ENCODE peak calls at places on chromosomes 2 and 18, in four cellular contexts. O is DND-41, F is PC-3, H is endothelial cell of umbilical vein. D is an unnamed sample.

GRCh38 chr18:9237982-9238381 is 96.6 kb upstream of the TWSG1 start:
- DNase-seq in O (no peak), F (no peak), H (no peak), D (no peak)

GRCh38 chr2:172772637-172773036 is 37.0 kb downstream of the RAPGEF4 start:
- DNase-seq in O (no peak), F (peak), H (no peak), D (peak)

GRCh38 chr2:46181306-46181705 is 115.9 kb upstream of the EPAS1 start:
- DNase-seq in O (no peak), F (no peak), H (no peak), D (no peak)

GRCh38 chr2:241412144-241412543 is 56.1 kb downstream of the FARP2 start:
- DNase-seq in O (no peak), F (peak), H (peak), D (peak)

GRCh38 chr2:188965554-188965953 is 8.6 kb upstream of the COL3A1 start:
- DNase-seq in O (no peak), F (no peak), H (no peak), D (no peak)

GRCh38 chr2:219997341-219997851 is 370.0 kb downstream of the SLC4A3 start:
- DNase-seq in O (peak), F (peak), H (no peak), D (peak)

GRCh38 chr18:11995445-11996189 is 14.3 kb downstream of the IMPA2 start:
- DNase-seq in O (peak), F (peak), H (peak), D (peak)

GRCh38 chr2:52294628-52295027 is 1262.7 kb upstream of the NRXN1 start:
- DNase-seq in O (no peak), F (no peak), H (no peak), D (no peak)

GRCh38 chr2:25251461-25252273 is 83.3 kb upstream of the POMC start:
- DNase-seq in O (peak), F (peak), H (peak), D (peak)

GRCh38 chr2:134320930-134321329 is 67.1 kb downstream of the MGAT5 start:
- DNase-seq in O (no peak), F (no peak), H (no peak), D (no peak)

GRCh38 chr2:109215866-109216265 is 86.9 kb downstream of the SH3RF3 start:
- DNase-seq in O (no peak), F (no peak), H (no peak), D (no peak)

GRCh38 chr18:59402432-59403090 is 43.5 kb upstream of the LMAN1 start:
- DNase-seq in O (peak), F (peak), H (peak), D (peak)

GRCh38 chr2:133641497-133641896 is 73.2 kb upstream of the NCKAP5 start:
- DNase-seq in O (no peak), F (peak), H (no peak), D (peak)

GRCh38 chr2:48278590-48278989 is 251.4 kb upstream of the STON1 start:
- DNase-seq in O (no peak), F (no peak), H (no peak), D (no peak)

GRCh38 chr18:28793911-28794310 is 617.0 kb upstream of the CDH2 start:
- DNase-seq in O (no peak), F (peak), H (peak), D (no peak)

GRCh38 chr2:230593765-230594164 is 118.9 kb upstream of the CAB39 start:
- DNase-seq in O (no peak), F (no peak), H (no peak), D (no peak)

GRCh38 chr2:101556033-101556459 is 81.1 kb upstream of the RFX8 start:
- DNase-seq in O (no peak), F (no peak), H (no peak), D (no peak)

GRCh38 chr2:19809206-19809605 is 92.6 kb downstream of the TTC32 start:
- DNase-seq in O (no peak), F (no peak), H (no peak), D (no peak)

GRCh38 chr2:137091704-137092103 is 326.4 kb downstream of the THSD7B start:
- DNase-seq in O (no peak), F (no peak), H (no peak), D (no peak)

GRCh38 chr2:1972948-1973347 is 228.6 kb upstream of the PXDN start:
- DNase-seq in O (no peak), F (no peak), H (no peak), D (no peak)

GRCh38 chr2:143442203-143442602 is 313.0 kb downstream of the ARHGAP15 start:
- DNase-seq in O (no peak), F (no peak), H (no peak), D (no peak)

GRCh38 chr2:145323512-145323911 is 803.6 kb upstream of the ZEB2 start:
- DNase-seq in O (peak), F (peak), H (peak), D (peak)

GRCh38 chr2:30108192-30108591 is 38.6 kb upstream of the YPEL5 start:
- DNase-seq in O (no peak), F (no peak), H (no peak), D (no peak)

GRCh38 chr2:46816846-46817726 is 98.5 kb downstream of the MCFD2 start:
- DNase-seq in O (no peak), F (no peak), H (no peak), D (no peak)

GRCh38 chr2:37829616-37830385 is 95.3 kb upstream of the RMDN2 start:
- DNase-seq in O (no peak), F (no peak), H (peak), D (no peak)
- H3K4me2 ChIP-seq in O (no peak), F (no peak), H (peak), D (peak)

DNA sequence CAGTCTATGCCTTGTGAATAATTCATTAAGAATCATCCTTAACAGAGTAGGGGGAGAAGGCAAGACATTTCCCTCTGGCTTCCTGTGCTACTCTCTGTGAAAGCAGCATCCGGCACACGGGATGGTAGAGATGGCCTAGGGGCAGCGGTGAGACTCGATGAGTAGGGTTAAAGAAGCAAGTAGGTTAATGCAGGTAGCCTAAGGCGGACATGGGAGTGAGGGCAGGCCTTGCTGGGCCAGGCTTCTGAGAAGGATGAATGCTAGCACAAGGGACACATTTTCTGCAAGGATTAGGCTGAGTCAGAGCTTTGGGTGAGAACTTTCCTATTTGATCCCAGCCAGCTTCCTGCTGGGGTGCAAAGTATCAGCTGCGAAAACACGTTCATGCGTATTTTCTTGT is 80.8 kb downstream of the NXPH2 start:
- DNase-seq in O (no peak), F (no peak), H (no peak), D (no peak)
- H3K9ac ChIP-seq in O (no peak), F (no peak), H (no peak), D (no peak)

DNA sequence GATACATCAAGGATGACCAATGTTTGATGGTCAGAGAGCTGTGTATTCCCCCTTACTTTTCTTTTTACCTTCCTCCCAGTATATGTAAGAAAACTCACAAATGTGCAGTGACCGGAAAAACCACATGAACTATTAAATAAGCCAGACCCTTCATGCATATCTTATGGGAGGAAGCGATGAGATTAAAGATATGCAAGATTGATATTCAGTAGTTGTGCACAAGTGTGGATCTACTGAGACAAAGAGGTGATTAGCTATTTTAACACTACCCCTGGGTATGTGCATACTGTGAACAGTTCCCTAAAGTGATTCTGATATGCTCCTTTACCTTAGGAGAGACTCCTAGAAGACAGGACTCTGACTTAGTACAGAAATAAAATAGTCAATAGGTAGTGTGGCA is 328.3 kb downstream of the EPHA4 start:
- DNase-seq in O (no peak), F (no peak), H (no peak), D (no peak)
- TF ChIP-seq CTCF in O (no peak), F (no peak), H (no peak), D (no peak)

DNA sequence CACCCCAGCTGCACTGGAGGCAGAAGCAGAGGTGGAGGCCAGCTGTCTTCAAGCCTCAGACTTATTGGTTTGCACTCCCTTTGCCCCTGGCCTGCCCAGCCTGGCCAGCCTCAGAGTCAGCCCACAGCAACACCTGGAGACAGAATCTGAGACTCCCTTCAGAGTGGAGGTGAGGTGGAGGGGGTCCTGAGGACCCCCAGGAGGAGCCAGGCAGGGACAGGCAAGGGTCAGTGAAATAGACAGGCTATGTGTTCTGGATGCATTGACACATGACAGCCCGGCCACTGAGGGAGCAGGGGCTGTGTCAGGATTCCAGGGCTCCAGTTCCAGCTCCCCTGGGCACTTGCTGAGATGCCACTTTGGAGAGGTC is 309.7 kb downstream of the MYCN start:
- DNase-seq in O (no peak), F (no peak), H (no peak), D (no peak)
- H3K4me2 ChIP-seq in O (no peak), F (no peak), H (no peak), D (no peak)

GRCh38 chr2:120344991-120345975 is 653 bp upstream of the INHBB start:
- DNase-seq in O (no peak), F (peak), H (peak), D (no peak)
- H3K9ac ChIP-seq in O (no peak), F (peak), H (no peak), D (no peak)

DNA sequence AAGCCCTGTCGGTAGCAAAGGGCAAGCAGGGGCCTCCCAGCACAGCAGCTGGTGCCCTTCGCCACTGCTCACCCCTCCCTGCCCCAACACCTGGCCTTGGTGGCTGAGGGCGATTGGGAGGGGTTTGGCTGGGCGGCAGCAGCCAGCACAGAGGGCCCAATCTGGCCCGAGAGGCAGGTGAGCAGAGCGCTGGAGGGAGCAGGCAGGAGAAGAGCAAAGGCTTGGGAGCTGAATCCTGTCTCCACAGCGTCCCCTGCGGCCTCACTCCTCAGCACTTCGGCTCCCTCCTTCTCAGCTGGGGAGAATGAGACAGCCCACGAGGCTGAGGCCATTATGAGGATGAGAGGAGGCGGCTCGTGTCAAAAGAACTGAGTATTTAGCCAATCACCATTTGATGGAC is 74.9 kb upstream of the TAF1B start:
- DNase-seq in O (no peak), F (no peak), H (no peak), D (no peak)
- TF ChIP-seq CTCF in O (no peak), F (no peak), H (no peak), D (peak)

D was measured in IMR-90.